ENCODE peak calls at places on chromosomes 4 and X, in five cellular contexts. B, S, P, L and O are unnamed samples.

GRCh38 chrX:39957816-39958561 is 139.8 kb downstream of the BCOR start:
- DNase-seq in B (no peak), S (no peak), P (no peak), L (peak; percentile 38), O (no peak)

GRCh38 chrX:68685722-68686683 is 38.5 kb downstream of the STARD8 start:
- DNase-seq in B (peak; percentile 66), S (no peak), P (no peak), L (no peak), O (peak; percentile 10)

GRCh38 chr4:18689308-18689915 is 667.9 kb upstream of the LCORL start:
- DNase-seq in B (no peak), S (peak; percentile 66), P (peak; percentile 45), L (no peak), O (peak; percentile 31)

GRCh38 chr4:2286904-2287593 is 25.1 kb upstream of the MXD4 start:
- DNase-seq in B (peak; percentile 47), S (no peak), P (no peak), L (peak; percentile 70), O (peak; percentile 0)

GRCh38 chr4:38804654-38805295 is at the start of gene TLR1:
- DNase-seq in B (no peak), S (peak; percentile 56), P (peak; percentile 67), L (no peak), O (no peak)

GRCh38 chrX:119887721-119888425 is 7.8 kb upstream of the AKAP14 start:
- DNase-seq in B (peak; percentile 76), S (no peak), P (no peak), L (peak; percentile 84), O (peak; percentile 56)

GRCh38 chr4:144782345-144782744 is 136.4 kb downstream of the HHIP start:
- DNase-seq in B (no peak), S (no peak), P (no peak), L (no peak), O (no peak)

GRCh38 chrX:45353462-45353861 is 152.8 kb upstream of the DIPK2B start:
- DNase-seq in B (no peak), S (no peak), P (no peak), L (no peak), O (no peak)